ENCODE peak calls at places on chromosome 16, in four cellular contexts. Q is CD4-positive, alpha-beta memory T cell; R is tibial nerve; Y is HCT116. E is an unnamed sample.

GRCh38 chr16:1244881-1245280 is 4.4 kb downstream of the TPSAB1 start:
- DNase-seq in Q (no peak), R (no peak), Y (no peak), E (peak)

GRCh38 chr16:65770752-65771151 is 595.7 kb upstream of the CDH5 start:
- DNase-seq in Q (no peak), R (no peak), Y (no peak), E (no peak)

GRCh38 chr16:48047755-48048154 is 108.0 kb downstream of the ABCC12 start:
- DNase-seq in Q (no peak), R (no peak), Y (no peak), E (no peak)

GRCh38 chr16:64278196-64278595 is 843.7 kb downstream of the CDH11 start:
- DNase-seq in Q (no peak), R (no peak), Y (no peak), E (no peak)

GRCh38 chr16:24670623-24671454 is 58.6 kb upstream of the TNRC6A start:
- DNase-seq in Q (no peak), R (peak), Y (no peak), E (no peak)

GRCh38 chr16:75733305-75734141 is 7.2 kb upstream of the CPHXL start:
- DNase-seq in Q (no peak), R (no peak), Y (no peak), E (peak)

GRCh38 chr16:19804538-19805323 is 79.9 kb downstream of the GPRC5B start:
- DNase-seq in Q (peak), R (no peak), Y (no peak), E (no peak)

GRCh38 chr16:70254095-70254964 is 2.6 kb upstream of the EXOSC6 start:
- DNase-seq in Q (no peak), R (no peak), Y (no peak), E (no peak)

GRCh38 chr16:87929986-87930385 is 6.3 kb downstream of the CA5A start:
- DNase-seq in Q (no peak), R (no peak), Y (no peak), E (no peak)

GRCh38 chr16:77669057-77669456 is 53.3 kb upstream of the NUDT7 start:
- DNase-seq in Q (no peak), R (no peak), Y (no peak), E (no peak)

GRCh38 chr16:31067342-31067741 is 6.7 kb downstream of the ZNF668 start:
- DNase-seq in Q (no peak), R (no peak), Y (no peak), E (no peak)

GRCh38 chr16:4944333-4945281 is 7.7 kb upstream of the PPL start:
- DNase-seq in Q (no peak), R (peak), Y (peak), E (no peak)
- H3K27ac ChIP-seq in Q (no peak), R (peak), Y (peak), E (no peak)

GRCh38 chr16:80804451-80805383 is at the start of gene CDYL2:
- DNase-seq in Q (no peak), R (no peak), Y (no peak), E (no peak)

GRCh38 chr16:80802902-80803301 is 1.5 kb downstream of the CDYL2 start:
- DNase-seq in Q (no peak), R (no peak), Y (no peak), E (no peak)

GRCh38 chr16:80803341-80804060 is 897 bp downstream of the CDYL2 start:
- DNase-seq in Q (peak), R (no peak), Y (no peak), E (no peak)

GRCh38 chr16:80802129-80802528 is 2.3 kb downstream of the CDYL2 start:
- DNase-seq in Q (no peak), R (no peak), Y (no peak), E (no peak)

DNA sequence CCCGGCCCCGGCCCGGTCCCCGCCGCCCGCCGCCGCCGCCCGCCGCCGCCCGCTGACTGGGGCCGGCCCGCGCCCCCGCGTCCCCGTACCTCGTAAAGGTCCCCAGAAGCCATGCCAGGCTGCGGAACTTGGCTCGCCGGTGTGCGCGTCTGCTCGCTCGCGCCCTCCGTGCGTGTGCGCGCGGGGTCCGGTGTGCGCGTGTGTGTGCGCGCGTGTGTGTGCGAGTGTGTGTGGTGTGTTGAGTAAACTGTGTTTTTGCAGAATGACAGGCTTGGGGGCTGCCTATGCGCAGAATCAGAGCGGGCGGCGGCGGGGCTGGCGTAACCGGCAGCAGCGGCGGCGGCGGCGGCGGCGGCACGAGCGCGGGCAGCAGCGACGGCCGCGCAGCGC is 342 bp downstream of the CDYL2 start:
- DNase-seq in Q (peak), R (no peak), Y (no peak), E (no peak)
- H3K27ac ChIP-seq in Q (no peak), R (no peak), Y (no peak), E (no peak)

DNA sequence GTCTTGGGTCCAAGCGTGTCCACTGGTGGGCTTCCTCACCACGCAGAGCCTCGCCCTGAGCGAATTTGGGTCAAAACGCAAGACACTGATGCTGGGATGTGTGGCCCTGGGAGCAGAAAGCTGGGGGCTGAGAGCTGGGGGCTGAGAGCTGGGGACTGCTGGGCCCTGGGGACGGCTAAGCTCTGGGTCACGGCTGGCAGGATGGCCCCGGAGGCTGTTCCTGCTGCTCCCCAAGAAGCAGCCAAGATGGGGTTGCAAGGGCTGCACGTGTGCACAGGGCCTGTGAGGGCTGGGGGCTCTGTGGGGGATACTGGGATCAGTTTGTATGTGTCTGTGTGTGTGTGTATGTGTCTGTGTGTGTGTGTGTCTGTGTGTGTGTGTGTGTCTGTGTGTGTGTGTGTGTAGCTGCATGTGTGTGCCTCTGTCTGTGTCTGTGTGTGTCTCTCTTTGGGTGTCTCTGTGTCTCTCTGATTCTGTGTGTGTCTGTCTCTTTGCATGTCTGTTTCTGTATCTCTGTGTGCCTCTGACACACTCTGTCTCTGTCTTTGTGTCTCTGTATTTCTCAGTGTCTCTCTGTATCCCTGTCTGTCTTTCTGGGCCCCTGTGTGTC is 38.2 kb upstream of the CIBAR2 start:
- DNase-seq in Q (no peak), R (no peak), Y (no peak), E (no peak)
- H3K27ac ChIP-seq in Q (no peak), R (no peak), Y (no peak), E (no peak)

DNA sequence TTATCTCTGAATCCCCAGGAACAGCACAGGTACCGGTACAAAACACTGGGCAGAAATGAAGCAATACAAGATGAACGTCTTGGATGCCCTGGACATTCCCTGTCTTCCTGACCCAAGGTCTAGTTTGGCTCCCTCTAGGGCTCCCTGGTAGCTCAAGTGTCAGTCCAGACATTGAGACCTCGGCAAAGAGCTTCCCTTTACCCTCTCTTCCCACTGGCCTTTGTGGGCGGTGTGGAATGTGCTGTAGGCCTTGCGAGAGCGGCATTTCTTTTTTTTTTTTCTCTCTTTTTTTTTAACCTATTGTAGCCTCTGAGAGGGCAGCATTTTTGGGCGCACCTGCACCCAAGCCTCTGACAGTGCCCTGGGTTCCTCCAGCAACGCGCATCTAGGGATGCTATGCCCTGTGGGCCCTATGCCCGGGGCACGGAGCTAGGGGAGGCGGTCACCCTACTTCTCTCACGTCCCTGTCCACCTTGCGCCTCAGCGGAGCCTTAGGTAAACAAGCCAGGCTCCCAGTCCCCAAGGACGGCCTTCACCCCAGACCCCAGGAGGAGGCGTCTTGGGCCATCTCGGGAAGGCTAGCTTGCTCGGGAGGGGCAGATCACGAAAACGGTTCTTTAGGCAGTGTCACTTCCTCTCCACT is 1.2 kb upstream of the NFATC3 start:
- DNase-seq in Q (no peak), R (peak), Y (no peak), E (no peak)
- H3K27ac ChIP-seq in Q (peak), R (peak), Y (no peak), E (peak)

GRCh38 chr16:49537924-49538455 is 164.4 kb downstream of the C16orf78 start:
- DNase-seq in Q (no peak), R (no peak), Y (no peak), E (no peak)

GRCh38 chr16:49543315-49543946 is 169.8 kb downstream of the C16orf78 start:
- DNase-seq in Q (no peak), R (no peak), Y (no peak), E (peak)

GRCh38 chr16:49542391-49542891 is 168.8 kb downstream of the C16orf78 start:
- DNase-seq in Q (no peak), R (no peak), Y (no peak), E (peak)

GRCh38 chr16:49539758-49540157 is 166.2 kb downstream of the C16orf78 start:
- DNase-seq in Q (no peak), R (no peak), Y (no peak), E (no peak)

GRCh38 chr16:49540836-49541235 is 167.2 kb downstream of the C16orf78 start:
- DNase-seq in Q (no peak), R (no peak), Y (no peak), E (no peak)
- H3K27ac ChIP-seq in Q (no peak), R (no peak), Y (no peak), E (no peak)

DNA sequence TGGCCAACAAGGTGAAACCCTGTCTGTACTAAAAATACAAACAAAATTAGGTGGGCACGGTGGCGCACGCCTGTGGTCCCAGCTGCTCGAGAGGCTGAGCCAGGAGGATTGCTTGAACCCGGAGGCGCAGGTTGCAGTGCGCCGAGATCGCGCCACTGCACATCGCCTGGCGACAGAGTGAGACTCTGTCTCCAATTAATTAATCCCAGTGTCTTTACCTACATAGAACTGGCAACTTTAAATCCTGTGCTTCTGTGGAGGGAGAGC is 1.5 kb upstream of the ELOB start:
- DNase-seq in Q (no peak), R (no peak), Y (no peak), E (no peak)
- H3K27ac ChIP-seq in Q (peak), R (peak), Y (peak), E (no peak)

DNA sequence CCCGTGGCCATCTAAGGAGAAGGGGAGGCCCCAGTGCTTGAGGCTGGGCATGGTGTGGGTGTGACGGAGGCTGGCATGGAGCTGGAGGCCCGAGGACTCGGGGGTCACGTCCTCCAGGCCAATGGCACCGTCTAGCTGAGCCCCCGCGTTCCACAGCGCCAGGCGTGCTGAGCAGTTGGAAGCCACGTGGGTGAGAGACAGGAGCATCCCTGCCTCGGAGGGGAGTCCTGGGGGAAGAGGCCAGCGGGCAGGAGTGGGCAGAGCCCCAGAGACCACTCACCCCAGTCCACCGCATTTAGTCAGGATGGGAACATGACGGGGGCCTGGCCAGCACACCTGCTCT is 78.8 kb downstream of the RMI2 start:
- DNase-seq in Q (no peak), R (no peak), Y (no peak), E (no peak)
- H3K27ac ChIP-seq in Q (no peak), R (no peak), Y (no peak), E (no peak)

GRCh38 chr16:56855936-56856335 is 9.1 kb upstream of the SLC12A3 start:
- DNase-seq in Q (no peak), R (peak), Y (no peak), E (no peak)

GRCh38 chr16:56859636-56860035 is 5.4 kb upstream of the SLC12A3 start:
- DNase-seq in Q (no peak), R (no peak), Y (no peak), E (no peak)

GRCh38 chr16:56860226-56861020 is 4.6 kb upstream of the SLC12A3 start:
- DNase-seq in Q (peak), R (no peak), Y (no peak), E (no peak)

GRCh38 chr16:56856876-56857447 is 8.0 kb upstream of the SLC12A3 start:
- DNase-seq in Q (no peak), R (no peak), Y (no peak), E (no peak)

DNA sequence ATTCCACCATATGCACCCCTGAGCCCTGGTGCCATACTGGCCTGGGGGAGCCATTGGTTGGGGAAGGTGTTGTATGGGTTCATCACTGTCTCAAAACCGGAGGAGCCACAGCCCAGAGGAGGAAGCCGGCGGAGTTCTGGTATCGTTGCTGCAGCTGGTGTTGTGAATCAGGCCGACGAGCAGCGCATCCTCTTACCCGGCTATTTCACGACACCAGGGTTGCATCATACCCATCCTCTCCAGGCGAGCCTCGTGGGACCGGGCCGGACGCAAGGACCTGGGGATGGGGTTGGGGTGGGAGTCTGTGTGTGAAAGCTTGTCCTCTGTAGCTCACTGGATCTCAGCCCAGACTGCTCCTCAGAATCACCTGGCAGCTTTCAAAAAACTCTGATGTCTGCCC is 6.6 kb upstream of the SLC12A3 start:
- DNase-seq in Q (no peak), R (no peak), Y (no peak), E (no peak)
- H3K27ac ChIP-seq in Q (no peak), R (no peak), Y (no peak), E (no peak)

GRCh38 chr16:27217256-27217655 is 13.9 kb downstream of the KDM8 start:
- DNase-seq in Q (no peak), R (no peak), Y (no peak), E (no peak)
- H3K27ac ChIP-seq in Q (no peak), R (no peak), Y (no peak), E (no peak)

GRCh38 chr16:89722392-89723278 is 1.3 kb downstream of the ZNF276 start:
- DNase-seq in Q (peak), R (peak), Y (peak), E (no peak)

GRCh38 chr16:89720859-89721643 is at the start of the genes VPS9D1 and ZNF276:
- DNase-seq in Q (peak), R (peak), Y (peak), E (peak)

GRCh38 chr16:89721644-89722391 is 481 bp downstream of the ZNF276 start:
- DNase-seq in Q (peak), R (no peak), Y (no peak), E (no peak)

GRCh38 chr16:89717310-89718197 is 3.1 kb downstream of the VPS9D1 start:
- DNase-seq in Q (no peak), R (no peak), Y (no peak), E (no peak)

DNA sequence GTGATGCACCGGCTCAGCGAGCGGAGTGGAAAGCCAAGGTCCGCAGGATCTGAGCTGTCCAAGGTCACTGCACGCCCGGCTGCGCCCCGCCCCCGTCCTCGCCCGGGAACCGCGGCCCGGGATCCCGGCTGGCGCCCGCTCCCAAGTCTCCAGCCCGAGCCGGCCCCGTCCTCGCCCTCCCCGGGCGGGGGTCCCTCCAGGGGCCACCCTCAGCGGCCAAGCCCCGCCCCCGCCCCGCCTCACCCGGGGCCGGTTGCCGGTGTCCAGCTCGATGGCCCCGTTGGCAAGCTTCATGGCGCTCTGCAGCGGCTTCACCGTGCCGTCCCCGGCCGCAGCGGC is 209 bp downstream of the VPS9D1 start:
- DNase-seq in Q (no peak), R (no peak), Y (no peak), E (peak)
- H3K27ac ChIP-seq in Q (peak), R (peak), Y (peak), E (peak)

E was measured in WERI-Rb-1.